ENCODE peak calls at places on chromosome X, in four cellular contexts. H is K562, R is HepG2, T is A549. Z is an unnamed sample.

GRCh38 chrX:41441934-41442823 is 5.0 kb upstream of the NYX start:
- DNase-seq in H (peak; percentile 94), R (peak; percentile 84), T (peak; percentile 76), Z (peak; percentile 19)

GRCh38 chrX:139931646-139932076 is 1.2 kb downstream of the ATP11C start:
- DNase-seq in T (no peak), H (peak; percentile 14), R (no peak), Z (no peak)

GRCh38 chrX:100072286-100072685 is 337.8 kb downstream of the PCDH19 start:
- DNase-seq in R (no peak), T (no peak), H (no peak), Z (no peak)

GRCh38 chrX:150536455-150537116 is 31.8 kb upstream of the MTM1 start:
- DNase-seq in R (no peak), H (peak; percentile 16), T (peak; percentile 7), Z (no peak)

GRCh38 chrX:9320940-9321339 is 143.9 kb upstream of the TBL1X start:
- DNase-seq in R (no peak), T (peak; percentile 30), H (no peak), Z (no peak)

GRCh38 chrX:117969337-117969736 is 147.3 kb downstream of the KLHL13 start:
- DNase-seq in R (no peak), H (no peak), T (no peak), Z (no peak)

GRCh38 chrX:46209037-46209436 is 336.2 kb downstream of the ZNF674 start:
- DNase-seq in H (no peak), R (no peak), T (no peak), Z (no peak)

GRCh38 chrX:47060708-47061107 is 17.5 kb upstream of the RGN start:
- DNase-seq in R (no peak), H (no peak), T (no peak), Z (no peak)

GRCh38 chrX:39629001-39629400 is 468.8 kb downstream of the BCOR start:
- DNase-seq in H (no peak), T (no peak), R (no peak), Z (no peak)

GRCh38 chrX:127702527-127702926 is 349.7 kb downstream of the ACTRT1 start:
- DNase-seq in R (no peak), T (no peak), H (no peak), Z (no peak)

GRCh38 chrX:12901486-12901885 is 4.9 kb upstream of the TLR8 start:
- DNase-seq in H (peak; percentile 65), T (peak; percentile 69), R (peak; percentile 11), Z (peak; percentile 69)

GRCh38 chrX:43559643-43560042 is 96.5 kb upstream of the MAOA start:
- DNase-seq in T (peak; percentile 10), R (peak; percentile 39), H (peak; percentile 11), Z (peak; percentile 27)

GRCh38 chrX:122572461-122572860 is 611.6 kb upstream of the GRIA3 start:
- DNase-seq in H (no peak), T (no peak), R (no peak), Z (no peak)

GRCh38 chrX:107542500-107542899 is 85.8 kb upstream of the PRPS1 start:
- DNase-seq in H (no peak), T (no peak), R (peak; percentile 34), Z (no peak)

GRCh38 chrX:97211070-97211469 is 327.4 kb downstream of the RPA4 start:
- DNase-seq in R (no peak), T (no peak), H (no peak), Z (no peak)

GRCh38 chrX:139691493-139691842 is 16.5 kb downstream of the MCF2 start:
- DNase-seq in R (no peak), T (no peak), H (no peak), Z (no peak)

GRCh38 chrX:44225667-44226066 is 117.8 kb downstream of the EFHC2 start:
- DNase-seq in T (no peak), H (no peak), R (no peak), Z (no peak)

GRCh38 chrX:1483843-1484637 is 31.3 kb upstream of the ASMTL start:
- DNase-seq in T (no peak), R (peak; percentile 18), H (no peak), Z (no peak)

DNA sequence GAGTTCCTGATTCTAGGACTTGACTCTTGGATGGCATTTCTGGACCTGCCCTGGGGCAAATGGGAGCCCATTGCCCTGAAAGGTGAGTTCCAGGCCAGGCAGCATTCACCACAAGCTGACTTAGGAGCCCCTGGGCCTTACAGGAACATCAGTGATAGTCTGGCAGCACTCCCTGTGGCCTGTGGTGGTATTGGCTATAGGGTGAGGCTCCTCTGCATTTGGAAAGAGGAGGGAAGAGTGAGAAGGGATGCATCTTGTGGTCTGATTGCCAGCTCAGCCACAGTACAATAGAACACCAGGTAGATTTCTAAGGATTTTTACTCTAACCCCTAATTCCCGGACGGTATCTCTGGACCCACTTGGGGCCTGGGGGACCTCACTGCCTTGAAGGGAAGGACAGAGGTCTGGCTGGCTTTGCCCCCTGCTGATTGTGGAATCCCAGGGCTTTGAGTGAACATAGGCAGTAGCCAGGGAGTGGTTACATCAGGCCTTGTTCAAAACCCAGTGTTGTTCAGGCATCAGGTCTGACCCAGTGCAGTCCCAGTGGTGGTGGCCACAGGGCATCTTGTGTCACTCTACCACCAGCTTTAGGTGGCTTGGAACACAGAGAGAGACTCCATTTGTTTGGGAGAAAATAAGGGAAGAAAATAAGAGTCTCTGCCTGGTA is 32.9 kb downstream of the MAGED4 start:
- DNase-seq in T (no peak), R (peak; percentile 2), H (no peak), Z (peak; percentile 45)
- TF ChIP-seq PHF8 in T (no peak), R (no peak), H (no peak), Z (no peak)

GRCh38 chrX:155819525-155819924 is 61.6 kb upstream of the VAMP7 start:
- DNase-seq in R (no peak), T (no peak), H (no peak), Z (no peak)
- TF ChIP-seq PHF8 in R (no peak), T (no peak), H (no peak), Z (no peak)

DNA sequence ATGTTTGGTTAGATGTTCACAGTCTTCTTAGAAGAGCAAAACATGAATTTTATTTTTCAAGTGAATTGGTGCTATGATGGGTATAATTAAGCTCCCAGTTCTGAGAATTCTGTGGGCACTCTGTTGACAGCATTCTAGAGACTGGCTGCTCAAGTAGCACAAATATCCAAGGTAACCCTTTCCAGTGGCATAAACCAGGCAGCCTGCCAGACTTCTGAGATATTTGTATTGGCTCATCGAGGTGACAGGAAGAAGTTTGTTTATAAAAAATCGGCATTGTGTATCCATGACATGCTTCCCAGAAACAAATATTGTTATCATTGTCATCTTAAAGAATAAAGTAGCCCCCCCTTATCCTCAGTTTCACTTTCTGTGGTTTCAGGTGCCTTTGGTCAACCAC is 28.3 kb downstream of the LANCL3 start:
- DNase-seq in T (no peak), R (no peak), H (no peak), Z (no peak)
- TF ChIP-seq PHF8 in T (no peak), R (no peak), H (no peak), Z (no peak)

GRCh38 chrX:20947411-20947912 is 426.8 kb upstream of the CNKSR2 start:
- DNase-seq in H (no peak), R (no peak), T (no peak), Z (no peak)
- TF ChIP-seq PHF8 in H (no peak), R (no peak), T (no peak), Z (no peak)

DNA sequence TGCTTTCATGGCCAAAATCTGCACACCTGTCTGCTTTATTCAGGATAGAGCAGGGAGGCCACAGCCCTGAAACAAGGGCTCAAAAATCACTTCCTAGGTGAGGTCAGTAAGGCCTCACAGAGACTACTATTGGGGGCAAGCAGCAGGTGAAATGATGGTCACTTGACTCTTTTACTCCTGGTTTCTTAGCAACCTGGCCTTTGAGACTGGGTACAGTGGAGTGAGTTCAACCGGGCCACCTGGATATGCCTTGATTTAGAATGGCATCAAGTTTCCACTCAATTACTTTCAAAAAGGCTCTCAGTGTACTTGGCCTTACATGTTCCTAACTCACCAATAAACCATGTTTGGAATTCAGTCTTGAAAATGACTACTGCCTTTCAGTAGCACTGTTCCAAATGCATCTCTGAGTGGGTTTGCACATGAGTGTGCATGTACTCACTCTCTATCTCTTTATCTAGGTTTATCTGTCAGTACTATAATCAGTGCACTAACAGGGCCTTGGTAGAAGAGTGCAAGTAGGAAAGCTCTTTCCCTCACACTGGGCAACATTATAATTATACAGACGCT is 388.2 kb downstream of the OPHN1 start:
- DNase-seq in H (no peak), R (no peak), T (no peak), Z (no peak)
- TF ChIP-seq PHF8 in H (no peak), R (no peak), T (no peak), Z (no peak)

GRCh38 chrX:54178100-54178940 is 4.7 kb downstream of the FAM120C start:
- DNase-seq in H (no peak), T (peak; percentile 36), R (peak; percentile 12), Z (no peak)
- TF ChIP-seq PHF8 in H (no peak), T (no peak), R (no peak), Z (no peak)

DNA sequence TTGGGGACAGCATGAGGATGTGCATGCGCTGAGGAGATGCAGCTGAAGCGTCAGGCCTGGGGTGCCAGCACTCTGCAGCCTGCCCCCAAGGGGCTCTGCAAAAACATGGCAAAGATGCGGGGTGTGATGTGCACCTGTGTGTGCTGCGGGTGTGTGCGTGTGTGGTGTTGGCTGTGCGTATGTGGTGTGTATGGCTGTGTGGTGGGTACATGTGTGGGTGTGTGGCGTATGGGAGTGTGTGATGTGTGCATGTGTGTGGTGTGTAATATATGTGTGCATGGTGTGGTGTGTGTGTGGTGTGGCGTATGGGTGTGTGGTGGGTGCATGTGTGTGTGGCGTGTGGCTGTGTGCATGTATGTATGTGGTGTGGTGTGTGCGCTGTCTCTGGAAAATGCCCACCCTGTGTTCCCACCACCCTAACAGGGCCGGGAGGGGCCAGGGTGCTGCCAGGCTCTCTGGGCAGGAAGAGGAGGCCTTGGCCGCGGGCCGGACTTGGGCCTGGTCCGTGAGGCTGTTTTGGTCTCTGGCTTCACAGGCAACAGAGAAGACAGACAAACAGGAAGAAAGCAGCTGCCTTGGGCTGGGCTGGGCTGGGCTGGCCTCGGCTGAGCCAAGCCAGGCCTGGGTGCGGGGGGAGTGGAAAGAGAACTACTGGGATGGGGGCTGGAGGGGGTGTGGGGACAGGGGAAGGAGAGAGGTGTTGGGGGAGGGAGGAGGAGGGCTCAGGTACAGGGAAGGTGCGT is 1.1 kb upstream of the AVPR2 start:
- DNase-seq in R (no peak), T (no peak), H (no peak), Z (no peak)
- TF ChIP-seq PHF8 in R (no peak), T (no peak), H (no peak), Z (no peak)